ENCODE peak calls at places on chromosomes 6 and 20, in nine cellular contexts. One of them, this sample, is unnamed.

GRCh38 chr6:38143191-38144154 is 323.9 kb downstream of the ZFAND3 start:
- DNase-seq in SK-N-MC: no peak
- DNase-seq in tibial artery: no peak
- DNase-seq in pancreas: no peak
- DNase-seq in heart left ventricle: no peak
- DNase-seq in IMR-90: no peak
- DNase-seq in thoracic aorta: no peak
- DNase-seq in endodermal cell: no peak
- DNase-seq in upper lobe of right lung: peak
- DNase-seq in this sample: no peak

GRCh38 chr6:90195094-90195793 is 101.4 kb downstream of the BACH2 start:
- DNase-seq in heart left ventricle: no peak
- DNase-seq in IMR-90: no peak
- DNase-seq in endodermal cell: no peak
- DNase-seq in thoracic aorta: no peak
- DNase-seq in SK-N-MC: no peak
- DNase-seq in upper lobe of right lung: no peak
- DNase-seq in tibial artery: no peak
- DNase-seq in pancreas: no peak
- DNase-seq in this sample: no peak

GRCh38 chr6:105199711-105200110 is 19.9 kb upstream of the POPDC3 start:
- DNase-seq in SK-N-MC: no peak
- DNase-seq in pancreas: no peak
- DNase-seq in tibial artery: no peak
- DNase-seq in upper lobe of right lung: no peak
- DNase-seq in IMR-90: no peak
- DNase-seq in heart left ventricle: peak
- DNase-seq in endodermal cell: no peak
- DNase-seq in thoracic aorta: no peak
- DNase-seq in this sample: no peak

GRCh38 chr6:156948807-156949206 is 171.6 kb downstream of the ARID1B start:
- DNase-seq in pancreas: no peak
- DNase-seq in endodermal cell: no peak
- DNase-seq in heart left ventricle: no peak
- DNase-seq in upper lobe of right lung: no peak
- DNase-seq in thoracic aorta: no peak
- DNase-seq in tibial artery: no peak
- DNase-seq in SK-N-MC: no peak
- DNase-seq in IMR-90: peak
- DNase-seq in this sample: no peak

GRCh38 chr6:69232506-69233194 is 564.2 kb downstream of the LMBRD1 start:
- DNase-seq in pancreas: peak
- DNase-seq in thoracic aorta: peak
- DNase-seq in upper lobe of right lung: peak
- DNase-seq in heart left ventricle: peak
- DNase-seq in tibial artery: peak
- DNase-seq in IMR-90: peak
- DNase-seq in SK-N-MC: peak
- DNase-seq in endodermal cell: peak
- DNase-seq in this sample: no peak

GRCh38 chr6:132749111-132749510 is 8.6 kb downstream of the VNN2 start:
- DNase-seq in pancreas: no peak
- DNase-seq in heart left ventricle: no peak
- DNase-seq in IMR-90: peak
- DNase-seq in upper lobe of right lung: no peak
- DNase-seq in thoracic aorta: no peak
- DNase-seq in SK-N-MC: no peak
- DNase-seq in endodermal cell: no peak
- DNase-seq in tibial artery: no peak
- DNase-seq in this sample: no peak

GRCh38 chr6:144170044-144170443 is 19.7 kb downstream of the STX11 start:
- DNase-seq in SK-N-MC: no peak
- DNase-seq in IMR-90: no peak
- DNase-seq in endodermal cell: no peak
- DNase-seq in heart left ventricle: no peak
- DNase-seq in pancreas: no peak
- DNase-seq in tibial artery: no peak
- DNase-seq in thoracic aorta: no peak
- DNase-seq in upper lobe of right lung: no peak
- DNase-seq in this sample: no peak

GRCh38 chr20:58647814-58648501 is 3.1 kb upstream of the STX16 start:
- DNase-seq in endodermal cell: peak
- DNase-seq in upper lobe of right lung: peak
- DNase-seq in IMR-90: peak
- DNase-seq in tibial artery: no peak
- DNase-seq in pancreas: no peak
- DNase-seq in thoracic aorta: no peak
- DNase-seq in SK-N-MC: no peak
- DNase-seq in heart left ventricle: no peak
- DNase-seq in this sample: no peak

GRCh38 chr6:158869010-158869603 is 49.9 kb upstream of the EZR start:
- DNase-seq in endodermal cell: no peak
- DNase-seq in tibial artery: no peak
- DNase-seq in IMR-90: no peak
- DNase-seq in SK-N-MC: no peak
- DNase-seq in pancreas: no peak
- DNase-seq in heart left ventricle: no peak
- DNase-seq in thoracic aorta: no peak
- DNase-seq in upper lobe of right lung: no peak
- DNase-seq in this sample: no peak

GRCh38 chr6:136341367-136341766 is 51.7 kb upstream of the BCLAF1 start:
- DNase-seq in tibial artery: no peak
- DNase-seq in IMR-90: no peak
- DNase-seq in SK-N-MC: no peak
- DNase-seq in thoracic aorta: no peak
- DNase-seq in upper lobe of right lung: no peak
- DNase-seq in endodermal cell: no peak
- DNase-seq in pancreas: no peak
- DNase-seq in heart left ventricle: no peak
- DNase-seq in this sample: no peak

GRCh38 chr20:38779247-38780097 is 26.0 kb upstream of the PPP1R16B start:
- DNase-seq in tibial artery: no peak
- DNase-seq in heart left ventricle: no peak
- DNase-seq in upper lobe of right lung: no peak
- DNase-seq in endodermal cell: peak
- DNase-seq in pancreas: no peak
- DNase-seq in thoracic aorta: no peak
- DNase-seq in SK-N-MC: no peak
- DNase-seq in IMR-90: no peak
- DNase-seq in this sample: no peak

GRCh38 chr6:145241039-145241438 is 494.3 kb downstream of the EPM2A start:
- DNase-seq in tibial artery: no peak
- DNase-seq in upper lobe of right lung: no peak
- DNase-seq in endodermal cell: no peak
- DNase-seq in heart left ventricle: no peak
- DNase-seq in IMR-90: peak
- DNase-seq in thoracic aorta: no peak
- DNase-seq in SK-N-MC: no peak
- DNase-seq in pancreas: no peak
- DNase-seq in this sample: no peak

GRCh38 chr20:34515484-34516037 is 661 bp upstream of the DYNLRB1 start:
- DNase-seq in heart left ventricle: peak
- DNase-seq in SK-N-MC: no peak
- DNase-seq in tibial artery: no peak
- DNase-seq in endodermal cell: peak
- DNase-seq in IMR-90: peak
- DNase-seq in thoracic aorta: no peak
- DNase-seq in upper lobe of right lung: peak
- DNase-seq in pancreas: peak
- DNase-seq in this sample: peak

GRCh38 chr6:154370545-154370944 is 13.9 kb upstream of the IPCEF1 start:
- DNase-seq in thoracic aorta: no peak
- DNase-seq in pancreas: peak
- DNase-seq in upper lobe of right lung: no peak
- DNase-seq in SK-N-MC: no peak
- DNase-seq in heart left ventricle: no peak
- DNase-seq in tibial artery: no peak
- DNase-seq in IMR-90: peak
- DNase-seq in endodermal cell: peak
- DNase-seq in this sample: peak

GRCh38 chr6:24140572-24140971 is 14.6 kb downstream of the NRSN1 start:
- DNase-seq in tibial artery: no peak
- DNase-seq in thoracic aorta: no peak
- DNase-seq in pancreas: no peak
- DNase-seq in endodermal cell: no peak
- DNase-seq in upper lobe of right lung: no peak
- DNase-seq in heart left ventricle: peak
- DNase-seq in IMR-90: no peak
- DNase-seq in SK-N-MC: no peak
- DNase-seq in this sample: no peak

GRCh38 chr6:136788069-136788902 is 4.0 kb downstream of the MAP3K5 start:
- DNase-seq in heart left ventricle: no peak
- DNase-seq in endodermal cell: no peak
- DNase-seq in tibial artery: no peak
- DNase-seq in thoracic aorta: no peak
- DNase-seq in SK-N-MC: no peak
- DNase-seq in IMR-90: peak
- DNase-seq in upper lobe of right lung: no peak
- DNase-seq in pancreas: no peak
- DNase-seq in this sample: peak

GRCh38 chr20:48102821-48103635 is 317.7 kb upstream of the SULF2 start:
- DNase-seq in IMR-90: no peak
- DNase-seq in tibial artery: no peak
- DNase-seq in pancreas: no peak
- DNase-seq in heart left ventricle: no peak
- DNase-seq in upper lobe of right lung: peak
- DNase-seq in endodermal cell: no peak
- DNase-seq in SK-N-MC: no peak
- DNase-seq in thoracic aorta: no peak
- DNase-seq in this sample: no peak

GRCh38 chr6:57064809-57065208 is 18.3 kb downstream of the KIAA1586 start:
- DNase-seq in endodermal cell: no peak
- DNase-seq in tibial artery: no peak
- DNase-seq in heart left ventricle: no peak
- DNase-seq in thoracic aorta: no peak
- DNase-seq in SK-N-MC: no peak
- DNase-seq in upper lobe of right lung: no peak
- DNase-seq in pancreas: no peak
- DNase-seq in IMR-90: peak
- DNase-seq in this sample: no peak
- H3K4me3 ChIP-seq in endodermal cell: no peak
- H3K4me3 ChIP-seq in tibial artery: no peak
- H3K4me3 ChIP-seq in heart left ventricle: no peak
- H3K4me3 ChIP-seq in thoracic aorta: no peak
- H3K4me3 ChIP-seq in SK-N-MC: no peak
- H3K4me3 ChIP-seq in upper lobe of right lung: no peak
- H3K4me3 ChIP-seq in pancreas: no peak
- H3K4me3 ChIP-seq in IMR-90: no peak
- H3K4me3 ChIP-seq in this sample: no peak

DNA sequence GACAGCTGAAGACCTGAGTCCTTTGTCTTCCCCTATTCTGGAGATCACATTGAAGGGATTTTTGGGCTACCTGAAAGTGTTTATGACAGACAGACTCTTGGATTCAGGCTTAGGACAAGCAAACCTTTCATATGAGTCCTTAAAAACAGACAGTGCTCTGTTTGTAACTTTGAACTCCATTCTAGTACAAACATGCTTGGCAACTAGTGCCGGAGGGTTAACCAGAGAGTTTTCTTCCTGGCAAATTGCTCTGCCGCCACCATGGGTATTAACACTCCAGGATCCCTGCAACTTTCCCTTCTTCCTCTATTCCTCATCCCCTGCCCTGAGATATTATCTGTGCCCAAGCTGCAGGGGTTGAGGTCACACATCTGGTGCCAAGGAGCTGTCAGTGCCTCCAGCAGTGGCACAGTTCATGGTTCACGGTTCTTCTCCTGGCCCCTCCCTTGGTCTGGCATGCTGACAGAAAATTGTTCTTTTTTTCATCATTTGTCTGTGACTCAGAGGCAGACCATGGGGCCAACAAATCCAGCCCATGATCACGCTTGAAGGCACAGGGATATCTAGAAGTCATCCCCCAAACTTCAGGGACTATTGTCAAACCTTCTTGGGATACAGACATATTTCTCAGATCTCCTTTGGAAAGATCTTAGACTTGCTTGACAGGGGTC is 77.6 kb downstream of the ATXN1 start:
- DNase-seq in upper lobe of right lung: no peak
- DNase-seq in thoracic aorta: no peak
- DNase-seq in heart left ventricle: no peak
- DNase-seq in endodermal cell: no peak
- DNase-seq in pancreas: peak
- DNase-seq in SK-N-MC: no peak
- DNase-seq in IMR-90: peak
- DNase-seq in tibial artery: peak
- DNase-seq in this sample: no peak
- H3K27ac ChIP-seq in upper lobe of right lung: peak
- H3K27ac ChIP-seq in thoracic aorta: no peak
- H3K27ac ChIP-seq in heart left ventricle: no peak
- H3K27ac ChIP-seq in endodermal cell: no peak
- H3K27ac ChIP-seq in pancreas: no peak
- H3K27ac ChIP-seq in SK-N-MC: no peak
- H3K27ac ChIP-seq in IMR-90: no peak
- H3K27ac ChIP-seq in tibial artery: peak
- H3K27ac ChIP-seq in this sample: no peak

DNA sequence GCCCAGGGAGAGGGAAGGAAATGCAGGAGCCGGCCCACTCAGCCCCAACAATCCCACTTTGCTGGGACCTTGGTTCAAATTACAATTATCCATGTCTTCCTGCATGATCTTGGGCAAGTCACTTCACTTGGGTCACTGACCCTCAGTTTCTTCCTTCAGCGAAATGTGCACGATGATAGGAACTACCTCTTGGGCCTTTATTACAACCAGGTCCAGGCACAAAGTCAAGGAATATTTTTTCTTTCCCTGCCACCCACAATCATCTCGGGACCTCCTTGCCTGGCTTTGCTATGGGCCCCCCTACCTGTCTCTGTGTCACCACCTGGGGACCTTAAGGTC is 358 bp upstream of the PLTP start:
- DNase-seq in IMR-90: no peak
- DNase-seq in SK-N-MC: no peak
- DNase-seq in endodermal cell: no peak
- DNase-seq in heart left ventricle: no peak
- DNase-seq in tibial artery: no peak
- DNase-seq in pancreas: no peak
- DNase-seq in thoracic aorta: no peak
- DNase-seq in upper lobe of right lung: no peak
- DNase-seq in this sample: no peak
- H3K4me3 ChIP-seq in IMR-90: peak
- H3K4me3 ChIP-seq in SK-N-MC: peak
- H3K4me3 ChIP-seq in endodermal cell: peak
- H3K4me3 ChIP-seq in heart left ventricle: no peak
- H3K4me3 ChIP-seq in tibial artery: peak
- H3K4me3 ChIP-seq in pancreas: peak
- H3K4me3 ChIP-seq in thoracic aorta: peak
- H3K4me3 ChIP-seq in upper lobe of right lung: peak
- H3K4me3 ChIP-seq in this sample: no peak

DNA sequence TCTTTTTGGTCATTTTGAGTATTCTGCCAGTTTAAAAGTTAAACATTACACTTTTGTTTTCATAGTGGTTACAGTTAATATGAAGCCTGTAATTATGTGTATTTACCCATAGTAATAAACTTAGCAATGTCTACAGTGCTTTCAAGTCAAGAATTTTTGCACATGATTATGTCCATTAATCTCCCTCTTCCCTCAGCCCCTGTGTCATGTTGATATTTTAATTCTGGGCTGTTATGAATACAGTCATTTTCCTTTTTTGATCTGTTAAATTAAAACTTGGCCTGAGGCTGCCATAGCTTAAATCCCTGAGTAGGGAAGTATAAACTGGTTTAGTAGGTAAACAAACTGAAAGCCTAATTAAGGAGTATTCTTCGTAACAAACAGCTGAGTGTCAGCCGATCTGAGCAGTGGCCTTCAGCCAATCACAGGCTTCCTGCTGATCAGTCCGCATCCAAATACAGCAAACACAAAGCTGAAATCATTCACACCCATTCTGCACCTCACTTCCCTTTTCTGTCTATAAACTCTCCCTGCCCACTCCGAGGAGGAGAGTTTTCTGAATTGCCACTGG is 9.5 kb upstream of the SFT2D1 start:
- DNase-seq in endodermal cell: no peak
- DNase-seq in thoracic aorta: no peak
- DNase-seq in IMR-90: no peak
- DNase-seq in tibial artery: no peak
- DNase-seq in SK-N-MC: no peak
- DNase-seq in pancreas: peak
- DNase-seq in upper lobe of right lung: no peak
- DNase-seq in heart left ventricle: no peak
- DNase-seq in this sample: no peak
- H3K27ac ChIP-seq in endodermal cell: no peak
- H3K27ac ChIP-seq in thoracic aorta: no peak
- H3K27ac ChIP-seq in IMR-90: no peak
- H3K27ac ChIP-seq in tibial artery: no peak
- H3K27ac ChIP-seq in SK-N-MC: no peak
- H3K27ac ChIP-seq in pancreas: peak
- H3K27ac ChIP-seq in upper lobe of right lung: no peak
- H3K27ac ChIP-seq in heart left ventricle: peak
- H3K27ac ChIP-seq in this sample: no peak